ENCODE peak calls at places on chromosomes 11 and 22, in four cellular contexts. R is ELR, C is stomach, H is psoas muscle. Z is an unnamed sample.

GRCh38 chr22:27756212-27756660 is 45.3 kb downstream of the MN1 start:
- DNase-seq in R (no peak), C (no peak), H (no peak), Z (no peak)

GRCh38 chr22:29872145-29872893 is 10.7 kb upstream of the MTMR3 start:
- DNase-seq in R (no peak), C (no peak), H (peak; percentile 36), Z (no peak)

GRCh38 chr11:117560786-117561530 is 233.3 kb downstream of the CEP164 start:
- DNase-seq in R (no peak), C (no peak), H (no peak), Z (no peak)

GRCh38 chr11:132982769-132983168 is 549.5 kb downstream of the OPCML start:
- DNase-seq in R (no peak), C (no peak), H (no peak), Z (no peak)

GRCh38 chr11:134510171-134510570 is 98.1 kb upstream of the B3GAT1 start:
- DNase-seq in R (no peak), C (no peak), H (no peak), Z (no peak)

GRCh38 chr11:61552108-61552635 is 28.7 kb downstream of the SYT7 start:
- DNase-seq in R (no peak), C (peak; percentile 38), H (no peak), Z (no peak)

GRCh38 chr22:45336971-45337431 is 27.3 kb downstream of the FAM118A start:
- DNase-seq in R (no peak), C (peak; percentile 84), H (peak; percentile 79), Z (no peak)

GRCh38 chr22:37549704-37550059 is 10.6 kb upstream of the CDC42EP1 start:
- DNase-seq in R (peak; percentile 45), C (peak; percentile 90), H (peak; percentile 50), Z (no peak)

GRCh38 chr11:62372871-62373270 is 35.6 kb downstream of the ASRGL1 start:
- DNase-seq in R (no peak), C (no peak), H (no peak), Z (no peak)

GRCh38 chr11:74159642-74160041 is 11.2 kb downstream of the C2CD3 start:
- DNase-seq in R (peak; percentile 29), C (no peak), H (no peak), Z (no peak)

GRCh38 chr11:123775274-123775673 is 21.0 kb upstream of the OR6X1 start:
- DNase-seq in R (no peak), C (no peak), H (no peak), Z (no peak)

GRCh38 chr22:32765117-32765618 is 36.3 kb upstream of the TIMP3 start:
- DNase-seq in R (no peak), C (no peak), H (no peak), Z (no peak)

GRCh38 chr11:118012083-118012669 is 26.0 kb downstream of the IL10RA start:
- DNase-seq in R (peak; percentile 8), C (no peak), H (no peak), Z (peak; percentile 36)

GRCh38 chr11:61820174-61820573 is 3.4 kb upstream of the FADS1 start:
- DNase-seq in R (peak; percentile 85), C (no peak), H (no peak), Z (peak; percentile 69)

GRCh38 chr11:35045219-35045819 is 93.7 kb upstream of the CD44 start:
- DNase-seq in R (no peak), C (no peak), H (no peak), Z (no peak)

GRCh38 chr11:13035711-13036110 is 26.6 kb downstream of the RASSF10 start:
- DNase-seq in R (no peak), C (no peak), H (no peak), Z (no peak)

GRCh38 chr22:29003975-29004646 is 57.5 kb downstream of the C22orf31 start:
- DNase-seq in R (no peak), C (peak; percentile 55), H (peak; percentile 22), Z (no peak)

GRCh38 chr11:134019500-134019899 is 49.4 kb upstream of the JAM3 start:
- DNase-seq in R (no peak), C (no peak), H (no peak), Z (no peak)

GRCh38 chr11:119829407-119829806 is 100.4 kb upstream of the NECTIN1 start:
- DNase-seq in R (no peak), C (no peak), H (no peak), Z (no peak)

GRCh38 chr22:24355574-24355973 is 71.8 kb upstream of the ADORA2A start:
- DNase-seq in R (no peak), C (no peak), H (no peak), Z (no peak)

GRCh38 chr22:47294222-47294532 is 531.7 kb downstream of the TBC1D22A start:
- DNase-seq in R (peak; percentile 20), C (peak; percentile 25), H (no peak), Z (peak; percentile 3)

GRCh38 chr11:57597971-57598830 is 716 bp downstream of the SERPING1 start:
- DNase-seq in R (peak; percentile 22), C (peak; percentile 50), H (peak; percentile 86), Z (no peak)

GRCh38 chr11:45159781-45160365 is 13.4 kb downstream of the PRDM11 start:
- DNase-seq in R (no peak), C (no peak), H (no peak), Z (no peak)

GRCh38 chr11:10139656-10140055 is 154.4 kb downstream of the SBF2 start:
- DNase-seq in R (peak; percentile 62), C (no peak), H (no peak), Z (peak; percentile 59)